ENCODE peak calls at places on chromosomes 2 and 18, in eight cellular contexts. U is iPS DF 19.7, G is NB4, A is germinal center, L is choroid plexus epithelial cell, Q is iPS-NIHi11, H is erythroblast, C is SHP77. E is an unnamed sample.

GRCh38 chr2:168220971-168221819 is 26.2 kb downstream of the STK39 start:
- DNase-seq in U (no peak), G (no peak), A (no peak), L (peak; percentile 51), Q (no peak), H (no peak), C (no peak), E (no peak)

GRCh38 chr2:54591551-54591950 is 131.9 kb upstream of the EML6 start:
- DNase-seq in U (no peak), G (no peak), A (no peak), L (no peak), Q (no peak), H (no peak), C (no peak), E (no peak)

GRCh38 chr2:100260712-100261620 is 61.3 kb downstream of the LONRF2 start:
- DNase-seq in U (no peak), G (peak; percentile 76), A (peak; percentile 46), L (peak; percentile 88), Q (peak; percentile 70), H (peak; percentile 69), C (peak; percentile 51), E (no peak)

GRCh38 chr2:183059561-183059960 is 19.0 kb upstream of the DUSP19 start:
- DNase-seq in U (no peak), G (peak; percentile 31), A (no peak), L (peak; percentile 88), Q (no peak), H (peak; percentile 27), C (no peak), E (no peak)

GRCh38 chr18:78734614-78734945 is 245.0 kb upstream of the SALL3 start:
- DNase-seq in U (no peak), G (no peak), A (no peak), L (no peak), Q (no peak), H (no peak), C (no peak), E (no peak)

GRCh38 chr2:129378186-129378585 is 601.3 kb upstream of the RAB6C start:
- DNase-seq in U (no peak), G (no peak), A (no peak), L (no peak), Q (no peak), H (no peak), C (no peak), E (no peak)

GRCh38 chr2:241564596-241565411 is 6.3 kb downstream of the BOK start:
- DNase-seq in U (no peak), G (peak; percentile 47), A (no peak), L (no peak), Q (no peak), H (no peak), C (no peak), E (no peak)

GRCh38 chr2:186913870-186914269 is 64.9 kb upstream of the ZSWIM2 start:
- DNase-seq in U (no peak), G (peak; percentile 53), A (no peak), L (no peak), Q (no peak), H (no peak), C (no peak), E (peak; percentile 41)

GRCh38 chr18:3067213-3068118 is 54.5 kb upstream of the LPIN2 start:
- DNase-seq in U (no peak), G (no peak), A (no peak), L (no peak), Q (no peak), H (no peak), C (no peak), E (no peak)

GRCh38 chr2:169507698-169508097 is 1.8 kb upstream of the KLHL41 start:
- DNase-seq in U (no peak), G (no peak), A (no peak), L (peak; percentile 84), Q (no peak), H (no peak), C (peak; percentile 62), E (no peak)

GRCh38 chr2:854460-854859 is 96.2 kb upstream of the SNTG2 start:
- DNase-seq in U (peak; percentile 30), G (peak; percentile 31), A (peak; percentile 46), L (peak; percentile 29), Q (peak; percentile 90), H (peak; percentile 54), C (no peak), E (no peak)

GRCh38 chr2:5697554-5697953 is 5.4 kb downstream of the SOX11 start:
- DNase-seq in U (no peak), G (no peak), A (no peak), L (no peak), Q (no peak), H (no peak), C (no peak), E (no peak)

GRCh38 chr18:57947117-57947516 is 96.9 kb upstream of the NEDD4L start:
- DNase-seq in U (no peak), G (no peak), A (no peak), L (no peak), Q (no peak), H (no peak), C (no peak), E (no peak)

GRCh38 chr2:75555701-75556100 is 5.0 kb downstream of the EVA1A start:
- DNase-seq in U (no peak), G (no peak), A (no peak), L (no peak), Q (no peak), H (no peak), C (no peak), E (no peak)

GRCh38 chr2:165576409-165576808 is 106.9 kb downstream of the CSRNP3 start:
- DNase-seq in U (no peak), G (no peak), A (no peak), L (no peak), Q (no peak), H (no peak), C (no peak), E (no peak)

GRCh38 chr2:125086313-125087184 is 1061.5 kb downstream of the CNTNAP5 start:
- DNase-seq in U (no peak), G (no peak), A (no peak), L (no peak), Q (no peak), H (no peak), C (no peak), E (no peak)

GRCh38 chr18:31573047-31573446 is 18.6 kb upstream of the TTR start:
- DNase-seq in U (no peak), G (no peak), A (no peak), L (no peak), Q (no peak), H (no peak), C (no peak), E (no peak)

GRCh38 chr2:177325554-177325953 is 61.0 kb upstream of the NFE2L2 start:
- DNase-seq in U (no peak), G (no peak), A (no peak), L (peak; percentile 57), Q (no peak), H (no peak), C (no peak), E (no peak)

GRCh38 chr2:96477458-96477857 is 27.7 kb downstream of the NEURL3 start:
- DNase-seq in U (no peak), G (no peak), A (no peak), L (no peak), Q (no peak), H (no peak), C (no peak), E (no peak)

GRCh38 chr2:20424300-20425290 is 22.3 kb upstream of the RHOB start:
- DNase-seq in U (no peak), G (peak; percentile 94), A (peak; percentile 30), L (peak; percentile 87), Q (no peak), H (peak; percentile 7), C (no peak), E (peak; percentile 75)

GRCh38 chr2:71721362-71721665 is 268.0 kb downstream of the DYSF start:
- DNase-seq in U (no peak), G (no peak), A (no peak), L (no peak), Q (no peak), H (no peak), C (no peak), E (no peak)

GRCh38 chr2:12619975-12620374 is 96.8 kb upstream of the TRIB2 start:
- DNase-seq in U (no peak), G (peak; percentile 20), A (no peak), L (peak; percentile 94), Q (no peak), H (no peak), C (no peak), E (no peak)

GRCh38 chr2:1068241-1068640 is 117.6 kb downstream of the SNTG2 start:
- DNase-seq in U (no peak), G (no peak), A (no peak), L (no peak), Q (no peak), H (no peak), C (no peak), E (no peak)

GRCh38 chr2:39511219-39511785 is 74.2 kb upstream of the MAP4K3 start:
- DNase-seq in U (no peak), G (no peak), A (no peak), L (no peak), Q (no peak), H (peak; percentile 34), C (no peak), E (no peak)

GRCh38 chr2:169743549-169743948 is 9.9 kb downstream of the KLHL23 start:
- DNase-seq in U (no peak), G (no peak), A (no peak), L (peak; percentile 35), Q (no peak), H (no peak), C (no peak), E (no peak)

GRCh38 chr2:169795181-169795580 is 3.5 kb upstream of the SSB start:
- DNase-seq in U (no peak), G (no peak), A (no peak), L (no peak), Q (no peak), H (no peak), C (no peak), E (no peak)

GRCh38 chr2:143030127-143030526 is 99.1 kb upstream of the ARHGAP15 start:
- DNase-seq in U (no peak), G (peak; percentile 71), A (peak; percentile 3), L (peak; percentile 67), Q (no peak), H (no peak), C (no peak), E (no peak)

GRCh38 chr2:218805627-218806026 is 23.7 kb downstream of the CYP27A1 start:
- DNase-seq in U (no peak), G (no peak), A (no peak), L (peak; percentile 92), Q (no peak), H (no peak), C (no peak), E (no peak)

GRCh38 chr2:557635-558301 is 119.4 kb downstream of the TMEM18 start:
- DNase-seq in U (no peak), G (no peak), A (no peak), L (no peak), Q (no peak), H (no peak), C (no peak), E (no peak)

GRCh38 chr2:224982910-224983688 is 59.2 kb downstream of the DOCK10 start:
- DNase-seq in U (no peak), G (no peak), A (no peak), L (peak; percentile 84), Q (no peak), H (no peak), C (peak; percentile 72), E (no peak)

GRCh38 chr2:27960237-27960912 is 69.8 kb downstream of the BABAM2 start:
- DNase-seq in U (no peak), G (peak; percentile 56), A (no peak), L (peak; percentile 93), Q (no peak), H (no peak), C (no peak), E (no peak)

GRCh38 chr2:45170976-45171514 is 161.8 kb upstream of the SIX2 start:
- DNase-seq in U (no peak), G (no peak), A (no peak), L (peak; percentile 70), Q (no peak), H (no peak), C (peak; percentile 30), E (no peak)

GRCh38 chr2:176178807-176179271 is 9.6 kb upstream of the HOXD1 start:
- DNase-seq in U (no peak), G (peak; percentile 71), A (no peak), L (no peak), Q (no peak), H (no peak), C (no peak), E (no peak)

GRCh38 chr2:119837350-119837749 is 77.6 kb downstream of the PTPN4 start:
- DNase-seq in U (no peak), G (no peak), A (no peak), L (no peak), Q (no peak), H (no peak), C (no peak), E (no peak)

E was measured in GM06990.